ENCODE peak calls at places on chromosomes 11 and 22, in nine cellular contexts. A is choroid plexus epithelial cell, W is activated T-helper 1 cell treated with Interleukin-2 at 50 U/mL for 16 hours, R is pulmonary artery endothelial cell, M is GM13977, G is sigmoid colon, V is fibroblast of pulmonary artery, S is mesendoderm, K is ELF-1. E is an unnamed sample.

GRCh38 chr11:26143553-26144308 is 188.2 kb upstream of the ANO3 start:
- DNase-seq in A (peak; percentile 17), W (no peak), R (no peak), M (no peak), G (no peak), V (no peak), S (peak; percentile 36), K (no peak), E (no peak)

GRCh38 chr11:65613091-65613928 is 711 bp downstream of the MAP3K11 start:
- DNase-seq in A (no peak), W (no peak), R (no peak), M (no peak), G (no peak), V (no peak), S (no peak), K (no peak), E (no peak)

GRCh38 chr22:49494555-49494954 is 333.1 kb downstream of the BRD1 start:
- DNase-seq in A (no peak), W (no peak), R (no peak), M (no peak), G (no peak), V (no peak), S (no peak), K (no peak), E (no peak)

GRCh38 chr22:37464181-37464580 is 22.0 kb downstream of the MFNG start:
- DNase-seq in A (no peak), W (no peak), R (no peak), M (peak; percentile 62), G (no peak), V (peak; percentile 16), S (no peak), K (no peak), E (no peak)

GRCh38 chr11:69274531-69275016 is 19.4 kb upstream of the MYEOV start:
- DNase-seq in A (no peak), W (no peak), R (no peak), M (no peak), G (no peak), V (no peak), S (no peak), K (no peak), E (no peak)

GRCh38 chr11:46743043-46743442 is 24.0 kb downstream of the F2 start:
- DNase-seq in A (no peak), W (no peak), R (no peak), M (no peak), G (no peak), V (no peak), S (no peak), K (no peak), E (no peak)

GRCh38 chr11:116563028-116563712 is 209.6 kb downstream of the BUD13 start:
- DNase-seq in A (no peak), W (no peak), R (no peak), M (no peak), G (no peak), V (peak; percentile 6), S (no peak), K (no peak), E (peak; percentile 7)

GRCh38 chr11:68411501-68411991 is 49.0 kb upstream of the PPP6R3 start:
- DNase-seq in A (no peak), W (no peak), R (no peak), M (no peak), G (no peak), V (no peak), S (no peak), K (no peak), E (no peak)

GRCh38 chr11:112345708-112346107 is 85.0 kb upstream of the PLET1 start:
- DNase-seq in A (no peak), W (no peak), R (no peak), M (no peak), G (no peak), V (no peak), S (peak; percentile 78), K (peak; percentile 67), E (no peak)

GRCh38 chr11:116787786-116788486 is at the start of gene ZPR1:
- DNase-seq in A (peak; percentile 60), W (peak; percentile 78), R (peak; percentile 24), M (peak; percentile 96), G (peak; percentile 92), V (peak; percentile 73), S (peak; percentile 81), K (peak; percentile 67), E (peak; percentile 83)

GRCh38 chr11:102733232-102733875 is 8.6 kb upstream of the MMP8 start:
- DNase-seq in A (peak; percentile 61), W (no peak), R (no peak), M (peak; percentile 57), G (no peak), V (peak; percentile 62), S (peak; percentile 84), K (peak; percentile 78), E (peak; percentile 67)

GRCh38 chr22:38233427-38233826 is 31.6 kb downstream of the MAFF start:
- DNase-seq in A (no peak), W (no peak), R (no peak), M (no peak), G (no peak), V (peak; percentile 62), S (no peak), K (no peak), E (no peak)

GRCh38 chr11:36467913-36468312 is 42.2 kb downstream of the TRAF6 start:
- DNase-seq in A (no peak), W (no peak), R (no peak), M (no peak), G (no peak), V (no peak), S (no peak), K (peak; percentile 26), E (no peak)

GRCh38 chr11:36976740-36977139 is 378.7 kb upstream of the RAG2 start:
- DNase-seq in A (no peak), W (no peak), R (no peak), M (no peak), G (no peak), V (no peak), S (no peak), K (no peak), E (no peak)

GRCh38 chr11:60887531-60887930 is 18.9 kb downstream of the PRPF19 start:
- DNase-seq in A (peak; percentile 78), W (no peak), R (peak; percentile 30), M (peak; percentile 39), G (no peak), V (peak; percentile 73), S (peak; percentile 72), K (peak; percentile 58), E (peak; percentile 63)

GRCh38 chr22:39462443-39463147 is 5.8 kb downstream of the MGAT3 start:
- DNase-seq in A (no peak), W (no peak), R (no peak), M (peak; percentile 57), G (no peak), V (no peak), S (peak; percentile 84), K (peak; percentile 68), E (no peak)

GRCh38 chr11:48108231-48109045 is 108.2 kb upstream of the OR4B1 start:
- DNase-seq in A (no peak), W (no peak), R (no peak), M (no peak), G (no peak), V (no peak), S (no peak), K (no peak), E (no peak)

GRCh38 chr11:17853280-17853679 is 118.7 kb downstream of the KCNC1 start:
- DNase-seq in A (no peak), W (no peak), R (no peak), M (no peak), G (no peak), V (no peak), S (no peak), K (no peak), E (no peak)

GRCh38 chr22:39457546-39458442 is 982 bp downstream of the MGAT3 start:
- DNase-seq in A (no peak), W (no peak), R (no peak), M (peak; percentile 75), G (no peak), V (no peak), S (no peak), K (no peak), E (no peak)

GRCh38 chr11:34176980-34177319 is 71.5 kb downstream of the NAT10 start:
- DNase-seq in A (no peak), W (no peak), R (no peak), M (no peak), G (no peak), V (no peak), S (no peak), K (no peak), E (no peak)

GRCh38 chr22:39559456-39560105 is 11.0 kb upstream of the CACNA1I start:
- DNase-seq in A (no peak), W (no peak), R (no peak), M (peak; percentile 59), G (no peak), V (no peak), S (peak; percentile 80), K (peak; percentile 83), E (no peak)